ENCODE peak calls at places on chromosomes 1 and 21, in six cellular contexts. R is omental fat pad, F is kidney, U is fibroblast of lung, A is GM12864, K is A549. S is an unnamed sample.

GRCh38 chr1:211935448-211935970 is 99.8 kb downstream of the INTS7 start:
- DNase-seq in R (no peak), F (no peak), U (no peak), A (peak), K (no peak), S (no peak)

GRCh38 chr1:174040387-174040786 is 18.2 kb upstream of the RC3H1 start:
- DNase-seq in R (no peak), F (no peak), U (peak), A (no peak), K (peak), S (peak)

GRCh38 chr1:200099040-200099439 is 71.5 kb downstream of the NR5A2 start:
- DNase-seq in R (no peak), F (no peak), U (peak), A (no peak), K (no peak), S (no peak)

GRCh38 chr1:15134285-15134684 is 19.3 kb upstream of the TMEM51 start:
- DNase-seq in R (no peak), F (no peak), U (no peak), A (no peak), K (no peak), S (no peak)

GRCh38 chr1:54681396-54681795 is 34.3 kb upstream of the TTC4 start:
- DNase-seq in R (no peak), F (no peak), U (no peak), A (no peak), K (peak), S (peak)

GRCh38 chr1:30933874-30934252 is 25.3 kb upstream of the SDC3 start:
- DNase-seq in R (no peak), F (no peak), U (no peak), A (no peak), K (peak), S (no peak)

GRCh38 chr21:33332143-33332542 is 7.4 kb downstream of the IFNAR1 start:
- DNase-seq in R (no peak), F (no peak), U (no peak), A (peak), K (no peak), S (no peak)

GRCh38 chr1:22341791-22342605 is 109.7 kb upstream of the ZBTB40 start:
- DNase-seq in R (no peak), F (peak), U (peak), A (no peak), K (no peak), S (no peak)

GRCh38 chr1:214588963-214589597 is 13.9 kb upstream of the CENPF start:
- DNase-seq in R (no peak), F (no peak), U (no peak), A (no peak), K (no peak), S (no peak)

GRCh38 chr1:94925561-94926364 is 1.1 kb downstream of the CNN3 start:
- DNase-seq in R (peak), F (peak), U (peak), A (no peak), K (peak), S (peak)

GRCh38 chr21:31921079-31921478 is 48.3 kb downstream of the HUNK start:
- DNase-seq in R (no peak), F (no peak), U (no peak), A (no peak), K (peak), S (no peak)

GRCh38 chr1:198681247-198681646 is 42.4 kb downstream of the PTPRC start:
- DNase-seq in R (no peak), F (no peak), U (peak), A (no peak), K (no peak), S (no peak)

GRCh38 chr1:114032271-114033218 is 53.3 kb downstream of the OLFML3 start:
- DNase-seq in R (no peak), F (no peak), U (peak), A (no peak), K (peak), S (peak)

GRCh38 chr1:98761238-98761637 is 99.7 kb downstream of the SNX7 start:
- DNase-seq in R (no peak), F (no peak), U (no peak), A (no peak), K (peak), S (no peak)

GRCh38 chr1:154758346-154758745 is 111.7 kb downstream of the KCNN3 start:
- DNase-seq in R (no peak), F (no peak), U (no peak), A (no peak), K (no peak), S (no peak)

GRCh38 chr1:18299441-18300338 is 181.0 kb upstream of the KLHDC7A start:
- DNase-seq in R (no peak), F (no peak), U (no peak), A (no peak), K (peak), S (no peak)

GRCh38 chr1:211537253-211537652 is 41.7 kb downstream of the SLC30A1 start:
- DNase-seq in R (no peak), F (no peak), U (no peak), A (no peak), K (no peak), S (no peak)

GRCh38 chr1:202086579-202087350 is 36.0 kb upstream of the GPR37L1 start:
- DNase-seq in R (no peak), F (peak), U (no peak), A (no peak), K (no peak), S (peak)

GRCh38 chr1:73980324-73981040 is 217.5 kb downstream of the LRRIQ3 start:
- DNase-seq in R (no peak), F (no peak), U (no peak), A (no peak), K (peak), S (no peak)

GRCh38 chr1:157626099-157626498 is 28.2 kb upstream of the FCRL4 start:
- DNase-seq in R (no peak), F (no peak), U (no peak), A (peak), K (peak), S (no peak)

GRCh38 chr1:210407207-210407886 is 78.6 kb downstream of the HHAT start:
- DNase-seq in R (peak), F (peak), U (peak), A (peak), K (peak), S (peak)